ENCODE peak calls at places on chromosomes 3 and 15, in four cellular contexts. One of them, this sample, is unnamed.

GRCh38 chr3:118942651-118943050 is 92.0 kb downstream of the IGSF11 start:
- DNase-seq in astrocyte of the hippocampus: no peak
- DNase-seq in activated naive CD8-positive, alpha-beta T cell treated with anti-CD3 and anti-CD28 coated beads, Interleukin-2, amount 50 U/mL, for 24 hours: no peak
- DNase-seq in effector CD4-positive, alpha-beta T cell: no peak
- DNase-seq in this sample: no peak

GRCh38 chr3:73868688-73869315 is 244.1 kb upstream of the PDZRN3 start:
- DNase-seq in effector CD4-positive, alpha-beta T cell: no peak
- DNase-seq in astrocyte of the hippocampus: peak
- DNase-seq in activated naive CD8-positive, alpha-beta T cell treated with anti-CD3 and anti-CD28 coated beads, Interleukin-2, amount 50 U/mL, for 24 hours: no peak
- DNase-seq in this sample: no peak

GRCh38 chr3:42254566-42254965 is 11.4 kb downstream of the CCK start:
- DNase-seq in activated naive CD8-positive, alpha-beta T cell treated with anti-CD3 and anti-CD28 coated beads, Interleukin-2, amount 50 U/mL, for 24 hours: no peak
- DNase-seq in astrocyte of the hippocampus: no peak
- DNase-seq in effector CD4-positive, alpha-beta T cell: no peak
- DNase-seq in this sample: no peak

GRCh38 chr3:181717505-181717904 is 5.8 kb downstream of the SOX2 start:
- DNase-seq in activated naive CD8-positive, alpha-beta T cell treated with anti-CD3 and anti-CD28 coated beads, Interleukin-2, amount 50 U/mL, for 24 hours: no peak
- DNase-seq in astrocyte of the hippocampus: peak
- DNase-seq in effector CD4-positive, alpha-beta T cell: no peak
- DNase-seq in this sample: no peak

GRCh38 chr15:99507732-99508571 is 57.8 kb upstream of the MEF2A start:
- DNase-seq in astrocyte of the hippocampus: peak
- DNase-seq in effector CD4-positive, alpha-beta T cell: no peak
- DNase-seq in activated naive CD8-positive, alpha-beta T cell treated with anti-CD3 and anti-CD28 coated beads, Interleukin-2, amount 50 U/mL, for 24 hours: no peak
- DNase-seq in this sample: peak

GRCh38 chr15:69624816-69625215 is 172.2 kb downstream of the RPLP1 start:
- DNase-seq in astrocyte of the hippocampus: no peak
- DNase-seq in effector CD4-positive, alpha-beta T cell: no peak
- DNase-seq in activated naive CD8-positive, alpha-beta T cell treated with anti-CD3 and anti-CD28 coated beads, Interleukin-2, amount 50 U/mL, for 24 hours: no peak
- DNase-seq in this sample: no peak

GRCh38 chr3:6928064-6928463 is 67.1 kb downstream of the GRM7 start:
- DNase-seq in activated naive CD8-positive, alpha-beta T cell treated with anti-CD3 and anti-CD28 coated beads, Interleukin-2, amount 50 U/mL, for 24 hours: no peak
- DNase-seq in effector CD4-positive, alpha-beta T cell: no peak
- DNase-seq in astrocyte of the hippocampus: peak
- DNase-seq in this sample: no peak

GRCh38 chr15:29132786-29133185 is 136.8 kb downstream of the NSMCE3 start:
- DNase-seq in activated naive CD8-positive, alpha-beta T cell treated with anti-CD3 and anti-CD28 coated beads, Interleukin-2, amount 50 U/mL, for 24 hours: no peak
- DNase-seq in effector CD4-positive, alpha-beta T cell: no peak
- DNase-seq in astrocyte of the hippocampus: no peak
- DNase-seq in this sample: no peak

GRCh38 chr3:43023066-43023465 is 44.0 kb downstream of the GASK1A start:
- DNase-seq in astrocyte of the hippocampus: no peak
- DNase-seq in effector CD4-positive, alpha-beta T cell: no peak
- DNase-seq in activated naive CD8-positive, alpha-beta T cell treated with anti-CD3 and anti-CD28 coated beads, Interleukin-2, amount 50 U/mL, for 24 hours: no peak
- DNase-seq in this sample: no peak

GRCh38 chr3:64163755-64164148 is 61.5 kb downstream of the PRICKLE2 start:
- DNase-seq in astrocyte of the hippocampus: peak
- DNase-seq in effector CD4-positive, alpha-beta T cell: no peak
- DNase-seq in activated naive CD8-positive, alpha-beta T cell treated with anti-CD3 and anti-CD28 coated beads, Interleukin-2, amount 50 U/mL, for 24 hours: no peak
- DNase-seq in this sample: no peak

GRCh38 chr3:129672412-129672811 is 65.9 kb upstream of the PLXND1 start:
- DNase-seq in activated naive CD8-positive, alpha-beta T cell treated with anti-CD3 and anti-CD28 coated beads, Interleukin-2, amount 50 U/mL, for 24 hours: no peak
- DNase-seq in astrocyte of the hippocampus: no peak
- DNase-seq in effector CD4-positive, alpha-beta T cell: no peak
- DNase-seq in this sample: no peak

GRCh38 chr3:58009026-58009748 is 965 bp downstream of the FLNB start:
- DNase-seq in astrocyte of the hippocampus: no peak
- DNase-seq in activated naive CD8-positive, alpha-beta T cell treated with anti-CD3 and anti-CD28 coated beads, Interleukin-2, amount 50 U/mL, for 24 hours: peak
- DNase-seq in effector CD4-positive, alpha-beta T cell: peak
- DNase-seq in this sample: no peak

GRCh38 chr3:114151091-114151490 is 27.8 kb downstream of the DRD3 start:
- DNase-seq in effector CD4-positive, alpha-beta T cell: no peak
- DNase-seq in astrocyte of the hippocampus: no peak
- DNase-seq in activated naive CD8-positive, alpha-beta T cell treated with anti-CD3 and anti-CD28 coated beads, Interleukin-2, amount 50 U/mL, for 24 hours: no peak
- DNase-seq in this sample: no peak

GRCh38 chr3:31105438-31106077 is 211.1 kb upstream of the GADL1 start:
- DNase-seq in activated naive CD8-positive, alpha-beta T cell treated with anti-CD3 and anti-CD28 coated beads, Interleukin-2, amount 50 U/mL, for 24 hours: peak
- DNase-seq in astrocyte of the hippocampus: peak
- DNase-seq in effector CD4-positive, alpha-beta T cell: no peak
- DNase-seq in this sample: no peak

GRCh38 chr3:184260571-184261269 is 633 bp downstream of the CAMK2N2 start:
- DNase-seq in activated naive CD8-positive, alpha-beta T cell treated with anti-CD3 and anti-CD28 coated beads, Interleukin-2, amount 50 U/mL, for 24 hours: no peak
- DNase-seq in effector CD4-positive, alpha-beta T cell: no peak
- DNase-seq in astrocyte of the hippocampus: peak
- DNase-seq in this sample: no peak

GRCh38 chr15:44325568-44325967 is 37.0 kb downstream of the GOLM2 start:
- DNase-seq in astrocyte of the hippocampus: peak
- DNase-seq in effector CD4-positive, alpha-beta T cell: no peak
- DNase-seq in activated naive CD8-positive, alpha-beta T cell treated with anti-CD3 and anti-CD28 coated beads, Interleukin-2, amount 50 U/mL, for 24 hours: no peak
- DNase-seq in this sample: no peak